ENCODE peak calls at places on chromosomes 7 and 10, in four cellular contexts. V is K562, S is HepG2, Q is GM12878. N is an unnamed sample.

GRCh38 chr10:4527281-4527960 is 298.6 kb upstream of the AKR1E2 start:
- DNase-seq in V (no peak), S (no peak), Q (no peak), N (no peak)

GRCh38 chr7:158484801-158485531 is 102.7 kb downstream of the PTPRN2 start:
- DNase-seq in V (no peak), S (no peak), Q (no peak), N (no peak)

GRCh38 chr10:78961760-78962159 is 107.0 kb upstream of the ZMIZ1 start:
- DNase-seq in V (no peak), S (no peak), Q (no peak), N (no peak)

GRCh38 chr10:32131388-32131787 is 75.2 kb upstream of the KIF5B start:
- DNase-seq in V (no peak), S (no peak), Q (no peak), N (no peak)

GRCh38 chr7:148255333-148255732 is 335.2 kb upstream of the C7orf33 start:
- DNase-seq in V (no peak), S (no peak), Q (no peak), N (no peak)

GRCh38 chr7:101691822-101692384 is 62.8 kb upstream of the MYL10 start:
- DNase-seq in V (no peak), S (peak), Q (no peak), N (no peak)

GRCh38 chr7:146878901-146879300 is 762.3 kb downstream of the CNTNAP2 start:
- DNase-seq in V (no peak), S (no peak), Q (no peak), N (no peak)

GRCh38 chr7:47576031-47576908 is 5.6 kb downstream of the TNS3 start:
- DNase-seq in V (no peak), S (peak), Q (no peak), N (no peak)

GRCh38 chr7:144508702-144509101 is 105.2 kb upstream of the NOBOX start:
- DNase-seq in V (no peak), S (no peak), Q (peak), N (no peak)

GRCh38 chr10:90805211-90805610 is 52.6 kb downstream of the HTR7 start:
- DNase-seq in V (no peak), S (no peak), Q (no peak), N (no peak)

GRCh38 chr10:69087600-69088470 is at the start of gene SRGN:
- DNase-seq in V (peak), S (no peak), Q (peak), N (no peak)

GRCh38 chr7:91266931-91267557 is 2.8 kb downstream of the FZD1 start:
- DNase-seq in V (no peak), S (no peak), Q (no peak), N (peak)

GRCh38 chr10:48476279-48476982 is 128.4 kb downstream of the ARHGAP22 start:
- DNase-seq in V (no peak), S (no peak), Q (no peak), N (no peak)
- TF ChIP-seq CBFB in V (no peak), S (no peak), Q (no peak), N (no peak)

DNA sequence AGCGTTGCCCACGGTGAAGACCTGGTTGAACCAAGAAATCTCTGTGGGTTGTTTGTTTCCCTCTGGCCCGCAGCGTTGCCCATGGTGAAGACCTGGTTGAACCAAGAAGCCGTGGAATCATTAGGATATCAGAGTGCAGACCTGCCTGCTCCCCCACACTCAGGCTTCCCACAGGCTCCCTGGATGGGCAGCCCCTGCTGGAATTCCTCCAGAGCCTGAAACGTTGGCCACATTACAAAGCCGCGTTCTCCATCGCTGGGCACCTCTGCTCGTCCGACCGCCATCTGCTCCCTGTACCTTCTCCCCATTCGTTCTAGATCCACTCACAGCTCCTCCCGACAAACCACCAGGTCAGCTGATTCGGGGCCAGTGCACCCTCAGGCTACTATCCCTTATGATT is 266.9 kb upstream of the SHH start:
- DNase-seq in V (no peak), S (no peak), Q (no peak), N (no peak)
- TF ChIP-seq CBFB in V (no peak), S (no peak), Q (no peak), N (no peak)

DNA sequence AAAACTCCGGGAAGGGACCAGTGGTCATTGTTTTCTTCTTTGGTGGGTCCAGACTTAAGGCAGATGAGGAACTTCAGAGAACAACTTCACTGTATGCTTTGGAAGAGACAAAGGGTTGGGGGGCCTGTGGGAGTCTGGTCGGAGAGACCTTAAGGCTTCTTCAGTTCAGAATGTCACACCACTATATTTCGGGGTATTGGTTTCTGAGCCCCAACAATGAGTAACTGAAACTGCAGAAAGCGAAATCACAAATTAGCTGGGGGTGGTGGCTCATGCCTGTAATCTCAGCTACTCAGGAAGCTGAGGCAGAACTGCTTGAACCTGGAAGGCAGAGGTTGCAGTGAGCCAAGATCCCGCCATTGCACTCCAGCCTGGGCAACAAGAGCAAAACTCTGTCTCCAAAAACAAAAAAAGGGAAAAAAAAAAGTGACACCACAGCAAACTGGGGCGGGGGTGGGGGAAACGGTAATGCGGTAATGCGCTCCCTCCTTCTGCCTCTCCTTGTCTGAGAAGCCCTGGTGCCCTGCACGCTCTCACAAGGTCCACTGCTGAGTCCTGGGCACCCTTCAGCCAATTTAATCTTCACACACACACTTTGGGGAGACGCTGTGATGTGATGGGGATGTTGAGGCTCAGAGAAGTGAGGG is 2.2 kb upstream of the ADIRF start:
- DNase-seq in V (no peak), S (no peak), Q (peak), N (peak)
- TF ChIP-seq CBFB in V (no peak), S (no peak), Q (no peak), N (no peak)

GRCh38 chr10:102135956-102136526 is 3.2 kb downstream of the PPRC1 start:
- DNase-seq in V (no peak), S (no peak), Q (no peak), N (no peak)
- TF ChIP-seq CBFB in V (no peak), S (no peak), Q (no peak), N (no peak)

GRCh38 chr10:22372298-22372697 is 27.0 kb downstream of the SPAG6 start:
- DNase-seq in V (no peak), S (no peak), Q (no peak), N (no peak)
- TF ChIP-seq CBFB in V (no peak), S (no peak), Q (no peak), N (no peak)

DNA sequence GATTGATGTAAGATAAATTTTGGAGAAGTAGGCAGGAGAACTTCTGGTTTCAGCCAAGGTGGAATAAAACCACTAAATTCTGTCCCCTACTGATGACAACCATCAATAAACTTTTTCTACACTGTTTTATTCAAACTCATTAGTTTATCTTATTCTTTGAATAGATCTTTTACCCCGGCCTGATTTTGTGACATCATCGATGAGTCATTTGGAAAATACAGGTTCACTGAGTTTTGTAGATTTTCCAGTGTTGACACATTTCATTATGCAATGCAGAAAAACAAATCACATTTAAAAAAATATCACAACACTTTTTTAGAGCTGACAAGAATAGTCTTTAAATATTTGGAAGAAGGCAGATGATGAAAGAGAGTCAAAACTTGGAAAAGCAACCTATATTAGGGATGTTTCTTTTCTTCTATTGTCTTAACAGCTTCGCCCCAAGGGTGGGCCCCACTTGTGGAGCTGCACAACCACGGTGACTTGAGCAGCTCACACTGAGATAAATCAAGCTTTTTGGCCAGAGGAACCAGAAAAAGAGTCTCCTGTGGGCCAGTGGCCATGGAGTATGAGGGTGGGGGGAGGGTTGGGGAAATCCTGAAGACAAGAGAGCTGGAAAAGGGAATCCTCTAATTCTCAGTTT is 112.8 kb downstream of the PTEN start:
- DNase-seq in V (no peak), S (no peak), Q (no peak), N (no peak)
- TF ChIP-seq CBFB in V (no peak), S (no peak), Q (no peak), N (no peak)

DNA sequence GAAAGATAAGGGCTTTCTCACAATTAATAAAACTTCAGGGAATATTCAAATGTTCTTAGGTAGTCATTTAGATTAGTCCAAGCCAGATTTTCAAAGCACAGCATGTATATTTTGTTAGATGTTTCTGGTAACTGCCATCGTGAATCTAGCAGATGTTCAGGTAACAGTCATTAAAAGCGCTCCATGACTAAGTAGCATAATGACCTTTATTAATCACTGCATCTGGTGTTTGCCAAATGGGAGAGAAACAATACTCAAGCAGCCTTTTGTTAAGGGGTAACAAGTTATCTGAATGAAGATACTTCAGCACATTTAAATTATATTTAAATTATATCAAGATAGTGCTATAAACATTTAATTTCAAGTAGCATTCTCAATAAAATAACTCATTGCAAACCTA is 47.5 kb downstream of the USP6NL start:
- DNase-seq in V (no peak), S (no peak), Q (no peak), N (no peak)
- TF ChIP-seq CBFB in V (no peak), S (no peak), Q (no peak), N (no peak)

N was measured in WTC11.